ENCODE peak calls at places on chromosomes 5 and 9, in eight cellular contexts. F is left ventricle myocardium inferior, J is gastrocnemius medialis, S is pancreas, V is GM10248, W is heart left ventricle, E is sigmoid colon, P is foreskin fibroblast. Q is an unnamed sample.

GRCh38 chr5:1793966-1794895 is 5.4 kb downstream of the MRPL36 start:
- DNase-seq in F (no peak), J (no peak), S (no peak), V (no peak), W (no peak), E (peak; percentile 48), P (peak; percentile 84), Q (no peak)

GRCh38 chr5:73606206-73606753 is 19.7 kb upstream of the ARHGEF28 start:
- DNase-seq in F (no peak), J (no peak), S (no peak), V (no peak), W (no peak), E (no peak), P (peak; percentile 38), Q (no peak)

GRCh38 chr9:96299823-96300222 is 2.2 kb downstream of the HSD17B3 start:
- DNase-seq in F (no peak), J (no peak), S (no peak), V (no peak), W (no peak), E (no peak), P (no peak), Q (no peak)

GRCh38 chr9:132873403-132873802 is 4.7 kb downstream of the AK8 start:
- DNase-seq in F (no peak), J (no peak), S (no peak), V (no peak), W (no peak), E (no peak), P (no peak), Q (no peak)

GRCh38 chr5:140239939-140240700 is 62.8 kb downstream of the PFDN1 start:
- DNase-seq in F (peak; percentile 61), J (no peak), S (peak; percentile 47), V (peak; percentile 79), W (no peak), E (peak; percentile 81), P (peak; percentile 35), Q (no peak)

GRCh38 chr5:151870820-151871219 is 53.8 kb downstream of the GLRA1 start:
- DNase-seq in F (no peak), J (no peak), S (no peak), V (no peak), W (no peak), E (no peak), P (peak; percentile 41), Q (no peak)

GRCh38 chr5:118793091-118793490 is 195.3 kb downstream of the DTWD2 start:
- DNase-seq in F (no peak), J (no peak), S (no peak), V (no peak), W (no peak), E (no peak), P (no peak), Q (no peak)

GRCh38 chr5:60821488-60822284 is 22.4 kb downstream of the ELOVL7 start:
- DNase-seq in F (no peak), J (no peak), S (no peak), V (no peak), W (no peak), E (no peak), P (no peak), Q (no peak)

GRCh38 chr5:6712582-6713273 is 504 bp upstream of the TENT4A start:
- DNase-seq in F (peak; percentile 95), J (peak; percentile 89), S (peak; percentile 95), V (peak; percentile 91), W (peak; percentile 99), E (peak; percentile 98), P (peak; percentile 95), Q (peak; percentile 97)

DNA sequence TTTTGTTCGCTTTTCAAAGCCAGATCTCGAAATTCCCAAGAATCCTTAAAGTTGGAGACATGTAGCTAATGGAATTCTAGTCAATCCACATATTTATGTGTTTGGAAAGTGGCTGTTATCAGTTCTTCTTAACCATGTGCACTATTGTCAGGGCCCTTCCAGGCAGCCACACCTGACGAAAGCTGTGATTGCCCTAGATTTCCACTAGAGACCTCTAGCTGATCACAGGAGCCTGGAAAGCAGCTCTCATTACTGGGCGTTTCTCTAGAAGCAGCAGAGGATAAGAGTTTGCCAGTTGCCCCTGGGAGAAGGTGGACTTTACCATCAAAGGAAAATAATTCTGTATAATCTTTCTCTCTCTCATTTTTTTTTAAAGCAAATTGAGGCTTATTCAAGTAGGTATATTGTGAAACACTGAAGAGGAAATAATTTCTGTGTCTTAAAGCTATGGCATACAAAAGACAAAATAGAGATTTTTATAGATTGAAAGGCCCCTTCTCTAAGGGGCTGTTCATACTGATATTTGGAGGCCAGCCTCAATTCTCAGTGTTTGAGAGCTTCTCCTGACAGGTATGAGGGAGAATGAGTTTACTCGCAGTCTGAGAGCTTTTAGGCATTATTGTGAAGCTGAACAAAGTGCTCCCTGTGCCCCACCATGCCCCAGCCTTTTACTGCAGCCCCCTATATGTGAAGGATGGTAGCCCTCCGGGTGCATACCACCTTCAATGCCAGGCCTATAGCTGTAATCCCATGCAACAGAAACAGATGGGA is 405.4 kb upstream of the ACTBL2 start:
- DNase-seq in F (no peak), J (no peak), S (peak; percentile 50), V (peak; percentile 12), W (no peak), E (no peak), P (peak; percentile 29), Q (no peak)
- TF ChIP-seq CTCF in F (peak; percentile 80), J (peak; percentile 17), S (peak; percentile 52), V (peak; percentile 15), W (peak; percentile 73), E (no peak), P (peak; percentile 53), Q (no peak)

DNA sequence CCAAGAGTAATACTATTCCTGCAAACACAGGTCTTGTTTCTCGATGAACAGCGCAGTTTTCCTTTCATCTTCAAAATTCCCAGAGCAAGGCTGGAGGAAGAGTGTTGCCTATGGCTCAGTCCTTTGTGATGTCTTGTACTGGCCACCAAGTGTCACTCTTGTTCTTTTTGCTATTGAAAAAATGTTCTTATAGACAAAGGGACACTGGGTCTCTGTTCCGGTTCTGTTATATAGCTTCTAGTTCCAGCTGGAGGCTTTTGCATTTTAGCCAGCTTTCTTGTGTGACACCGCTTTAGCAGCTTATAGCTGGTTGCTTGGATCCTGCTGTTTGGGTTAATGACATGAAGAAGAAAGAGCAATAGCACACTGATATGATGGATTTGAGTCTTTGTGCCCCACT is 343.7 kb upstream of the KCNN2 start:
- DNase-seq in F (no peak), J (no peak), S (no peak), V (no peak), W (no peak), E (no peak), P (no peak), Q (no peak)
- TF ChIP-seq CTCF in F (peak; percentile 70), J (no peak), S (no peak), V (no peak), W (peak; percentile 3), E (no peak), P (no peak), Q (no peak)

GRCh38 chr5:126124706-126125345 is 298.4 kb upstream of the GRAMD2B start:
- DNase-seq in F (no peak), J (no peak), S (no peak), V (no peak), W (no peak), E (no peak), P (peak; percentile 73), Q (no peak)

GRCh38 chr5:126126574-126126973 is 296.6 kb upstream of the GRAMD2B start:
- DNase-seq in F (no peak), J (no peak), S (no peak), V (no peak), W (no peak), E (no peak), P (no peak), Q (no peak)

GRCh38 chr5:126129431-126129830 is 293.8 kb upstream of the GRAMD2B start:
- DNase-seq in F (no peak), J (no peak), S (no peak), V (no peak), W (no peak), E (no peak), P (no peak), Q (no peak)
- TF ChIP-seq CTCF in F (no peak), J (no peak), S (no peak), V (no peak), W (no peak), E (no peak), P (no peak), Q (no peak)

GRCh38 chr5:53590759-53591158 is 30.3 kb downstream of the NDUFS4 start:
- DNase-seq in F (no peak), J (no peak), S (no peak), V (no peak), W (no peak), E (no peak), P (no peak), Q (no peak)

GRCh38 chr5:53597894-53598293 is 37.5 kb downstream of the NDUFS4 start:
- DNase-seq in F (no peak), J (no peak), S (no peak), V (no peak), W (no peak), E (no peak), P (no peak), Q (no peak)

GRCh38 chr5:53594419-53594818 is 34.0 kb downstream of the NDUFS4 start:
- DNase-seq in F (no peak), J (no peak), S (no peak), V (no peak), W (no peak), E (no peak), P (no peak), Q (no peak)
- TF ChIP-seq CTCF in F (no peak), J (no peak), S (no peak), V (no peak), W (no peak), E (no peak), P (no peak), Q (no peak)

DNA sequence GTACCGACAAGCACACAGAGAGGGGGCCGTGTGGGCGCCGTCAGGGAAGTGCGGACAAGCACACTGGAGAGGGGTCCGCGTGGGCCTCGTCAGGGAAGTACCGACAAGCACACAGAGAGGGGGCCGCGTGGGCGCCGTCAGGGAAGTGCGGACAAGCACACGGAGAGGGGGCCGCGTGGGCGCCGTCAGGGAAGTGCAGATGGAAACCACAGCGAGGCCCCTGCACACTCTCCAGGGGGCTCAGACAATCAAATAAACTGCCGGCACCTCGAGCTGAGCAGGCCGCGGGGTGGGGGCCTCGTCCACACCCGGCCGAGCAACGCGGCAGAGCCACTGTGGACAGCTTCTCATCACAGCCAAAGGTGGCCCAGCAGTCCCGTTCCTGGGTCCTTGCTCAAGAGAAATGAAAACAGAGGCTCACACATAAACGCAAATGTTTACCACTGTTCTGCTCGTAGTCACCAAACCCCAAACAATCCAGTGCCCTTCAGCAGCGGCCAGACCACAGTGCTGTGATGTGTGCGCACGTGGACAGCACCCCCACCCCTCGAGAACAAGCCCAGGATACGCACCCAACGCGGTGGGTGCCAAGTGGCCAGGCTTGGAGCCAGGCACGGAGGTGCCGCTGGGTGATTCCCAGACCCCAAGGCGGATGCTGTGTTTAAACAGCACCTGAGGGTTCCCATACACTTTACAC is 24.7 kb downstream of the TPPP start:
- DNase-seq in F (no peak), J (no peak), S (no peak), V (no peak), W (no peak), E (no peak), P (no peak), Q (no peak)
- TF ChIP-seq CTCF in F (no peak), J (no peak), S (no peak), V (no peak), W (no peak), E (no peak), P (no peak), Q (no peak)

GRCh38 chr5:141343953-141344463 is 379 bp downstream of the PCDHGA3 start:
- DNase-seq in F (no peak), J (no peak), S (no peak), V (no peak), W (no peak), E (no peak), P (no peak), Q (no peak)
- TF ChIP-seq CTCF in F (no peak), J (no peak), S (no peak), V (no peak), W (no peak), E (no peak), P (no peak), Q (no peak)

Q was measured in natural killer cell.